ENCODE peak calls at places on chromosomes 2 and 18, in four cellular contexts. One of them, this sample, is unnamed. For H3K27me3, the result is how much of the 10 kb centered on the place peaks cover.

GRCh38 chr2:43018179-43019024 is 208.0 kb downstream of the ZFP36L2 start:
- DNase-seq in IMR-90: peak
- DNase-seq in GM12878: no peak
- DNase-seq in K562: no peak
- DNase-seq in this sample: no peak

GRCh38 chr2:53575606-53576360 is 191.8 kb upstream of the CHAC2 start:
- DNase-seq in K562: no peak
- DNase-seq in GM12878: no peak
- DNase-seq in IMR-90: peak
- DNase-seq in this sample: no peak

GRCh38 chr2:676647-677055 is 555 bp downstream of the TMEM18 start:
- DNase-seq in IMR-90: peak
- DNase-seq in K562: peak
- DNase-seq in GM12878: peak
- DNase-seq in this sample: peak

GRCh38 chr2:37870829-37871228 is 54.3 kb upstream of the RMDN2 start:
- DNase-seq in K562: no peak
- DNase-seq in IMR-90: peak
- DNase-seq in GM12878: no peak
- DNase-seq in this sample: peak

GRCh38 chr2:5546176-5546575 is 146.0 kb upstream of the SOX11 start:
- DNase-seq in GM12878: no peak
- DNase-seq in IMR-90: peak
- DNase-seq in K562: no peak
- DNase-seq in this sample: no peak

GRCh38 chr2:5683471-5683870 is 8.7 kb upstream of the SOX11 start:
- DNase-seq in GM12878: no peak
- DNase-seq in IMR-90: no peak
- DNase-seq in K562: no peak
- DNase-seq in this sample: no peak

GRCh38 chr2:12663306-12664037 is 53.3 kb upstream of the TRIB2 start:
- DNase-seq in K562: no peak
- DNase-seq in IMR-90: no peak
- DNase-seq in GM12878: no peak
- DNase-seq in this sample: peak

GRCh38 chr18:28995319-28995718 is 818.4 kb upstream of the CDH2 start:
- DNase-seq in GM12878: no peak
- DNase-seq in IMR-90: peak
- DNase-seq in K562: no peak
- DNase-seq in this sample: peak

GRCh38 chr2:85277416-85278158 is 50.2 kb downstream of the TGOLN2 start:
- DNase-seq in IMR-90: peak
- DNase-seq in K562: no peak
- DNase-seq in GM12878: no peak
- DNase-seq in this sample: peak

GRCh38 chr2:83633435-83633834 is 825.6 kb downstream of the SUCLG1 start:
- DNase-seq in K562: no peak
- DNase-seq in GM12878: no peak
- DNase-seq in IMR-90: no peak
- DNase-seq in this sample: no peak

GRCh38 chr2:154758871-154759270 is 60.4 kb downstream of the KCNJ3 start:
- DNase-seq in K562: no peak
- DNase-seq in GM12878: no peak
- DNase-seq in IMR-90: no peak
- DNase-seq in this sample: no peak

GRCh38 chr2:236626391-236627150 is 56.9 kb downstream of the ACKR3 start:
- DNase-seq in K562: no peak
- DNase-seq in IMR-90: no peak
- DNase-seq in GM12878: no peak
- DNase-seq in this sample: no peak

GRCh38 chr2:182587831-182588230 is 128.2 kb upstream of the DNAJC10 start:
- DNase-seq in IMR-90: peak
- DNase-seq in K562: no peak
- DNase-seq in GM12878: no peak
- DNase-seq in this sample: no peak

GRCh38 chr2:37342636-37343211 is 1.7 kb upstream of the QPCT start:
- DNase-seq in GM12878: no peak
- DNase-seq in IMR-90: no peak
- DNase-seq in K562: no peak
- DNase-seq in this sample: peak

GRCh38 chr18:48693625-48694262 is 154.9 kb downstream of the CTIF start:
- DNase-seq in IMR-90: peak
- DNase-seq in GM12878: no peak
- DNase-seq in K562: no peak
- DNase-seq in this sample: no peak

GRCh38 chr2:60152226-60152833 is 401.1 kb downstream of the BCL11A start:
- DNase-seq in IMR-90: peak
- DNase-seq in GM12878: no peak
- DNase-seq in K562: peak
- DNase-seq in this sample: no peak

GRCh38 chr18:55320399-55321255 is 267.4 kb downstream of the TCF4 start:
- DNase-seq in K562: no peak
- DNase-seq in IMR-90: peak
- DNase-seq in GM12878: no peak
- DNase-seq in this sample: peak

GRCh38 chr2:118179445-118179844 is 91.2 kb downstream of the INSIG2 start:
- DNase-seq in K562: no peak
- DNase-seq in GM12878: no peak
- DNase-seq in IMR-90: no peak
- DNase-seq in this sample: no peak

GRCh38 chr2:118177318-118177717 is 89.0 kb downstream of the INSIG2 start:
- DNase-seq in K562: no peak
- DNase-seq in IMR-90: no peak
- DNase-seq in GM12878: no peak
- DNase-seq in this sample: no peak

GRCh38 chr2:118177932-118178331 is 89.7 kb downstream of the INSIG2 start:
- DNase-seq in IMR-90: no peak
- DNase-seq in K562: no peak
- DNase-seq in GM12878: no peak
- DNase-seq in this sample: no peak

DNA sequence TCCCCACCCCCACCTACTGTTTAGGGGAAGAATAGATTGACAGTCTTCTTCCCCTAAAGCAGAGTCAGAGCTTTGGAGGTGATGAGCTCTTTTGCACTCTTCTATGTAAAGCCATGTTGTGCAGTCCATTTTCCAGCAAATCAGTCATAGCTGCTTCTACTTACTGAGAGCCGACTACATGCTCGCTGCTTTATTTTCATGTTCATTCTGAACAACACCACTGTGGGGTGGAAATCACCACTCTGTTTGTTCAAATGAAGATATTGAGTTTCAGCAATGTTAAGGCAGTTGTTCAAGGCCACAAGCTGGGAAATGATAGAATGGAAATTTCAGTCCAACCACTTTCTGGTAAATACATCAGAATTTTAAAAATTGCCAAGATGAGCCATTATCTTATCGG is 88.3 kb downstream of the INSIG2 start:
- DNase-seq in IMR-90: no peak
- DNase-seq in K562: no peak
- DNase-seq in GM12878: no peak
- DNase-seq in this sample: no peak
- H3K27ac ChIP-seq in IMR-90: no peak
- H3K27ac ChIP-seq in K562: no peak
- H3K27ac ChIP-seq in GM12878: no peak
- H3K27ac ChIP-seq in this sample: no peak

GRCh38 chr2:235592430-235592829 is 98.6 kb downstream of the AGAP1 start:
- DNase-seq in GM12878: no peak
- DNase-seq in IMR-90: no peak
- DNase-seq in K562: no peak
- DNase-seq in this sample: no peak
- TF ChIP-seq FOS in GM12878: no peak
- TF ChIP-seq FOS in IMR-90: no peak
- TF ChIP-seq FOS in K562: no peak
- TF ChIP-seq FOS in this sample: no peak

DNA sequence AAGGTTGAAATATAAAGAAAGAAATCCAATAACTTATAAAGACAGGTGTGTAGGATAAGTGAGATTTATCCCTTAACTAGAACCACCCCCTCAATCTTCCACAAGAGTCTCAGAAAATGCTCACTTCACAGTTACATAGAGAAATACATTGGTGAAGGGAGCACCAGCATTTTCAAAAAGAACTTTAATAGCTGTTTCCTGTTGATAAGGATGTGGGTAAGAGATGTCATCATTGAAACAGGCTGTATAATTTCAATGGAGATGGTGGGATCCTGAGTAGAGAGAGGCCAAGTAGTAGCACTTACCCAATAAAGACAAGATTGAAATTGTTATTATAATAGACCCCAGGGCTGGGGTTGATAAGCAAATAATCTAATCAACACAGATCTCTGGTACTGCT is 162.2 kb upstream of the TACR1 start:
- DNase-seq in GM12878: no peak
- DNase-seq in IMR-90: no peak
- DNase-seq in K562: no peak
- DNase-seq in this sample: peak
- H3K27me3 ChIP-seq in GM12878: under half
- H3K27me3 ChIP-seq in IMR-90: under half
- H3K27me3 ChIP-seq in K562: under half
- H3K27me3 ChIP-seq in this sample: under half

GRCh38 chr2:233013027-233013461 is at the start of gene NGEF:
- DNase-seq in GM12878: no peak
- DNase-seq in K562: no peak
- DNase-seq in IMR-90: no peak
- DNase-seq in this sample: no peak
- H3K27ac ChIP-seq in GM12878: no peak
- H3K27ac ChIP-seq in K562: no peak
- H3K27ac ChIP-seq in IMR-90: no peak
- H3K27ac ChIP-seq in this sample: no peak

DNA sequence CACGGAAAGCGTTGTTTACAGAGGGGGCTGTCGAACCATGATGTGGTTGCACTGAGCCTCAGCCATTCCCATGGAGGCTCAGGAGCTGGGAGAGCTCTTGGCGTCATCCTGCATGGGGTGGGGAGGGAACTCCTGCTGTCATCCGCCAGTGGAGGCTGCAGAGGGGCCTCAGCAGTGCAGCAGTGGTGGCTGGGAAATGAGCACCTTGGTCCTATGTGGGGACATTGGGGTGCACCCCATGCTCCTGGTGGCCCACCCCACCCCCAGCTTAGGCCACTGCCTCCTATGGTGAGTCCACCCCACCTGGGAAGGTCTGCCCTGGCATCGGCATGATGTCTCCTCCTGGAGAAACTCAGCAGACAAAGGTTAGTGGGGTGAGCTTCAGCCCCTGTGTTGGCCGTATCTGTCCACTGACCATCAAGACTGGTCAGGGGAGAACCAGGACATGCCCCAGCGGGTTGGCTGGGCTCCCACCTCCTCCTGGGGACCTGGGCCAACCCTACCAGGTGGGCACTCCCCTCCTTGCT is 67.7 kb upstream of the HDAC4 start:
- DNase-seq in GM12878: no peak
- DNase-seq in IMR-90: no peak
- DNase-seq in K562: no peak
- DNase-seq in this sample: no peak
- TF ChIP-seq FOS in GM12878: no peak
- TF ChIP-seq FOS in IMR-90: no peak
- TF ChIP-seq FOS in K562: no peak
- TF ChIP-seq FOS in this sample: no peak

GRCh38 chr2:121234791-121235190 is 50.2 kb downstream of the TFCP2L1 start:
- DNase-seq in K562: no peak
- DNase-seq in IMR-90: no peak
- DNase-seq in GM12878: no peak
- DNase-seq in this sample: no peak
- H3K27me3 ChIP-seq in K562: half or more
- H3K27me3 ChIP-seq in IMR-90: under half
- H3K27me3 ChIP-seq in GM12878: under half
- H3K27me3 ChIP-seq in this sample: under half

GRCh38 chr2:215138466-215138865 is at the start of gene ABCA12:
- DNase-seq in IMR-90: no peak
- DNase-seq in K562: no peak
- DNase-seq in GM12878: no peak
- DNase-seq in this sample: no peak
- H3K27ac ChIP-seq in IMR-90: peak
- H3K27ac ChIP-seq in K562: no peak
- H3K27ac ChIP-seq in GM12878: peak
- H3K27ac ChIP-seq in this sample: no peak

GRCh38 chr2:241777167-241777685 is 604 bp downstream of the GAL3ST2 start:
- DNase-seq in GM12878: no peak
- DNase-seq in K562: no peak
- DNase-seq in IMR-90: no peak
- DNase-seq in this sample: no peak
- TF ChIP-seq FOS in GM12878: no peak
- TF ChIP-seq FOS in K562: no peak
- TF ChIP-seq FOS in IMR-90: no peak
- TF ChIP-seq FOS in this sample: no peak

DNA sequence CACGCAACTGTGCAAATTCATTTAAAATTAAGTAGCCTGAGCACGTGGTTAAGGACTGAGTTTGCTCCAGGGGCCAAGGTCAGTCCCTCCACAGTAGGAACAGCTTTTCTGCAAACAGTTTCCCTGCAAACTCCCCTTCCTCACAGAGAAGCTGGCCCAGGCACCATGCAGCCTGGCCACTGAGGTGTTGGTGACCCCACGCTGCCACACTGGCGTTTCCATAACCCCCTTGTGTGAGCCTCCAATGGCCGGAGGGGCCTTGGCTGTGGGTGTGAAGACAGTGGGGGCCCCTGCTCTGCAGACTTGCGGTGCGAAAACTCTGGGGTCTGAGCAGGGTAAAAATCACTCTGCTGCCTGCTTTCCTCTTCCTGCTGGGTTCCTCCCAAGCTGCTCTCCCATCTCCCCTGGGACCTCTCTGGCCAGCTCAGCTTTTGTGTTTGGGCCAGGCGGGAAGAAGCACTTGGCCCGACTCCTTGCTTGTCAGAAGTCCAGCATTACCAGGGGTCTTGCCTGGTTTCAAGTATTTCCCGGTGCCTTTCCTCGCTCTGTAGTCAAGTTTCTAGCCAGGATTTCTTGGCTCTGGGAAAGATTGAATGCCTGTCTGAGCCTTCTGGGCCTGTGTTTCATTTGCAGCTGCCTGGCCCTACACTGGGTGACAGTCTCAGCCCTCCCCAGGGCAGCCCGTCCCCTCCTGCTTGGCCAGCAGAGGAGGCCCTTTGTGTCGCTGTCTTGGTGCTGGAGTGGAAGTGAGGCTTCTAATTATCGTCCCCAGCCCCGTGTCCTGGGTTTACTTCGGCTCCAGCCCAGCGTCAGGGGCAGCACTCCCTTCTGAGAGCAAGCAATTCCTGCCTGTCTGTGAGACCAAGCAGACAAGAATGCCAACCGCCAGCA is 131.4 kb upstream of the SLC1A4 start:
- DNase-seq in GM12878: no peak
- DNase-seq in IMR-90: peak
- DNase-seq in K562: no peak
- DNase-seq in this sample: no peak
- H3K27me3 ChIP-seq in GM12878: under half
- H3K27me3 ChIP-seq in IMR-90: under half
- H3K27me3 ChIP-seq in K562: under half
- H3K27me3 ChIP-seq in this sample: under half

GRCh38 chr2:169798718-169799495 is at the start of gene SSB:
- DNase-seq in IMR-90: peak
- DNase-seq in K562: peak
- DNase-seq in GM12878: peak
- DNase-seq in this sample: peak
- H3K27ac ChIP-seq in IMR-90: peak
- H3K27ac ChIP-seq in K562: peak
- H3K27ac ChIP-seq in GM12878: peak
- H3K27ac ChIP-seq in this sample: peak

This sample was measured in endothelial cell of umbilical vein.